ENCODE peak calls at places on chromosomes 3 and 15, in seven cellular contexts. X is GM12878, N is H1, U is SK-N-SH, K is HepG2, H is HCT116, B is K562. J is an unnamed sample.

GRCh38 chr3:36416660-36417059 is 36.4 kb downstream of the STAC start:
- DNase-seq in N (no peak), U (no peak), H (no peak), K (no peak), B (no peak), X (no peak), J (no peak)

GRCh38 chr3:133192363-133192945 is 154.3 kb downstream of the TMEM108 start:
- DNase-seq in N (no peak), U (no peak), K (no peak), X (no peak), H (no peak), B (no peak), J (no peak)

GRCh38 chr3:132378846-132379245 is 38.5 kb upstream of the DNAJC13 start:
- DNase-seq in X (no peak), B (no peak), U (no peak), N (no peak), H (no peak), K (no peak), J (no peak)

GRCh38 chr15:82081904-82082810 is 36.3 kb upstream of the MEX3B start:
- DNase-seq in U (peak), K (no peak), B (peak), N (peak), X (no peak), H (no peak), J (no peak)

GRCh38 chr3:32334675-32335074 is 57.0 kb upstream of the CMTM7 start:
- DNase-seq in B (peak), H (no peak), U (no peak), X (no peak), K (no peak), N (peak), J (no peak)

GRCh38 chr15:62474771-62475124 is 309.7 kb upstream of the C2CD4B start:
- DNase-seq in K (no peak), H (no peak), B (no peak), U (no peak), X (no peak), N (no peak), J (no peak)

GRCh38 chr3:185470323-185470722 is 28.5 kb downstream of the TMEM41A start:
- DNase-seq in N (peak), B (peak), U (no peak), K (no peak), X (no peak), H (no peak), J (no peak)

GRCh38 chr15:74365619-74366445 is 1.6 kb downstream of the CYP11A1 start:
- DNase-seq in H (no peak), X (no peak), N (peak), B (no peak), K (peak), U (no peak), J (peak)

GRCh38 chr15:72197045-72197459 is 535 bp downstream of the GRAMD2A start:
- DNase-seq in X (no peak), K (no peak), H (no peak), U (peak), B (no peak), N (peak), J (no peak)

GRCh38 chr15:99486371-99487336 is 79.1 kb upstream of the MEF2A start:
- DNase-seq in H (peak), U (peak), K (no peak), N (no peak), B (no peak), X (no peak), J (peak)

GRCh38 chr3:50502584-50503423 is 630 bp downstream of the CACNA2D2 start:
- DNase-seq in N (peak), H (no peak), X (no peak), K (no peak), B (no peak), U (peak), J (no peak)

GRCh38 chr3:69929019-69929418 is 70.5 kb upstream of the SAMMSON start:
- DNase-seq in U (no peak), K (no peak), N (no peak), H (no peak), X (no peak), B (no peak), J (no peak)

GRCh38 chr3:6018456-6018855 is 830.9 kb downstream of the EDEM1 start:
- DNase-seq in B (no peak), K (no peak), N (no peak), H (no peak), U (no peak), X (no peak), J (no peak)

GRCh38 chr3:52820741-52821140 is 9.7 kb downstream of the ITIH4 start:
- DNase-seq in H (peak), B (peak), U (peak), X (no peak), K (peak), N (peak), J (peak)

GRCh38 chr15:40477703-40478269 is 7.0 kb downstream of the CHST14 start:
- DNase-seq in U (no peak), N (no peak), H (no peak), B (no peak), X (no peak), K (no peak), J (no peak)

GRCh38 chr3:39176025-39176714 is 16.2 kb downstream of the XIRP1 start:
- DNase-seq in U (no peak), K (no peak), B (peak), X (no peak), H (no peak), N (no peak), J (no peak)

GRCh38 chr3:39170461-39170860 is 17.1 kb upstream of the CSRNP1 start:
- DNase-seq in X (no peak), U (no peak), B (no peak), N (no peak), K (no peak), H (no peak), J (no peak)

GRCh38 chr3:39166932-39167532 is 13.6 kb upstream of the CSRNP1 start:
- DNase-seq in B (no peak), H (no peak), K (no peak), N (no peak), U (no peak), X (no peak), J (peak)

GRCh38 chr3:39168156-39168780 is 14.9 kb upstream of the CSRNP1 start:
- DNase-seq in U (no peak), H (no peak), K (no peak), X (no peak), N (no peak), B (no peak), J (no peak)

DNA sequence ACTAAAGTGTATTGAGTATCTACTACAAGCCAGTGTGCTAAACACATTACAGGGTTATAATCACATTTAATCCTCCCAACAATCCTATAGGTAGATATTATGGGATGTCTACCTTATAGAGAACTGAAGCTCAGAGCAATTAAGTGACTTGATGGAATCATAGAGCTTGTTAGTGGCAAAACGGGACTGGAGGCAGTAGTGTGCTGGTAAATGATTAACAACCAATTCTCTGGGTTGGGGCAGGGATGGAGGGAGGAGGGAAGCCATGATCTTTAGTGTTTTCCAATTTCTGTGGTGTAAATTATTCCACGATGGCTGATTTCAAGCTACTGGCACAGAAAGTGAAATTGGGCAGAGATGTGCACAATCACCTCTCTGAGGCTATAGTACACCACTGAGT is 18.5 kb upstream of the CSRNP1 start:
- DNase-seq in B (no peak), H (no peak), U (no peak), K (no peak), N (no peak), X (no peak), J (no peak)
- TF ChIP-seq MAX in B (no peak), H (no peak), U (no peak), K (no peak), N (no peak), X (no peak), J (no peak)

GRCh38 chr3:149386299-149386606 is 8.8 kb upstream of the TM4SF1 start:
- DNase-seq in B (no peak), U (no peak), H (no peak), N (no peak), X (no peak), K (no peak), J (no peak)

GRCh38 chr3:149385617-149386298 is 8.3 kb upstream of the TM4SF1 start:
- DNase-seq in B (no peak), N (no peak), K (peak), U (no peak), H (no peak), X (no peak), J (no peak)

GRCh38 chr3:149384167-149384566 is 6.7 kb upstream of the TM4SF1 start:
- DNase-seq in B (no peak), N (no peak), H (no peak), U (no peak), K (no peak), X (no peak), J (no peak)

GRCh38 chr3:149383703-149384102 is 6.3 kb upstream of the TM4SF1 start:
- DNase-seq in K (no peak), B (no peak), N (no peak), U (no peak), X (no peak), H (no peak), J (no peak)

GRCh38 chr3:149384911-149385321 is 7.5 kb upstream of the TM4SF1 start:
- DNase-seq in U (no peak), N (no peak), B (no peak), H (no peak), K (peak), X (no peak), J (no peak)
- H3K4me2 ChIP-seq in U (no peak), N (no peak), B (no peak), H (peak), K (peak), X (no peak), J (no peak)

GRCh38 chr15:29726553-29726952 is 95.7 kb downstream of the TJP1 start:
- DNase-seq in B (no peak), U (no peak), X (no peak), K (no peak), N (no peak), H (no peak), J (no peak)

GRCh38 chr15:29727871-29728270 is 94.4 kb downstream of the TJP1 start:
- DNase-seq in H (no peak), N (no peak), U (no peak), X (no peak), K (no peak), B (no peak), J (no peak)

GRCh38 chr15:29728418-29728817 is 93.8 kb downstream of the TJP1 start:
- DNase-seq in K (no peak), B (no peak), H (no peak), N (no peak), U (no peak), X (no peak), J (no peak)

GRCh38 chr15:29724026-29724425 is 98.2 kb downstream of the TJP1 start:
- DNase-seq in K (no peak), N (no peak), H (no peak), B (no peak), U (no peak), X (no peak), J (no peak)
- H2AFZ ChIP-seq in K (no peak), N (no peak), H (no peak), B (no peak), U (no peak), X (no peak), J (no peak)

DNA sequence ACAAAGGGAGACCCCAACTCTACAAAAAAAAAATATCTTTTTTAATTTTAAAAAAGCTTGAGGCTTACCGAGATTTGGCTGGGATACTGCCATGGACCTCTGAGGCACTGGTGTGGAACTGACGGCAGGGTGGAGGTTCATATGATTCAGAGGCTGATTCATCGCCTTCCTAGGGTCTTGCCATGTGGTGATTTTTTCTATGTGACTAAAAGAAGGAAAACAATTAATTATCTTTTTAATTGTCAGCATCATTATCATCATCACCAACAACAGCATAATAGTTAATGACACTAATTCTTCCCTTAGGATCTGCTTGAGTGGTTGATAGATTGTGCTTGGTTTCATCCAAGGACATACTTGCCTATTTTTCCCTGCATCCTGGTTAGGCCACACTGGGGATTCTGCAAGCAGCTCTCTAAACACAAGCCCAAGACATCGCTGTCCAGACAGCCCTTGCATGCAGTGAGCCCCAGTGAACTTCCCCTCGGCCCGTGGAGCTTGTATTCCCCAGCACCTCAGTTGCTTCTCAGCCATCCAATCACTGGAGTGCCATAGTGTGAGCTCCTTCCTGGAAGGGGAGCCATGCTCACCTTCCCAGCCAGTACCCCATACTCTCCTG is 84.9 kb downstream of the WWTR1 start:
- DNase-seq in H (no peak), B (no peak), K (no peak), N (no peak), X (no peak), U (no peak), J (peak)
- TF ChIP-seq MAX in H (no peak), B (no peak), K (no peak), N (no peak), X (no peak), U (peak), J (no peak)

GRCh38 chr15:41950127-41950483 is 22.3 kb downstream of the EHD4 start:
- DNase-seq in U (no peak), B (no peak), N (no peak), H (no peak), K (no peak), X (no peak), J (no peak)
- H3K4me2 ChIP-seq in U (no peak), B (no peak), N (no peak), H (no peak), K (no peak), X (no peak), J (no peak)

GRCh38 chr3:147256739-147257138 is 149.6 kb downstream of the ZIC4 start:
- DNase-seq in N (no peak), X (no peak), H (no peak), U (no peak), B (no peak), K (no peak), J (no peak)
- H2AFZ ChIP-seq in N (no peak), X (no peak), H (no peak), U (no peak), B (no peak), K (no peak), J (no peak)

J was measured in endothelial cell of umbilical vein.